ENCODE peak calls at places on chromosomes 3 and 15, in nine cellular contexts. M is anterior cingulate cortex; Q is activated effector memory CD4-positive, alpha-beta T cell treated with anti-CD3 and anti-CD28 coated beads, Interleukin-2, amount 50 U/mL, for 16 hours; X is tibial artery; I is amniotic epithelial cell; V is fibroblast of gingiva; Y is pancreas; D is GM23248; H is activated naive CD4-positive, alpha-beta T cell treated with anti-CD3 and anti-CD28 coated beads for 36 hours. B is an unnamed sample.
A peak's percentile ranks its signal among the peaks of the same experiment; 100 is the strongest.

GRCh38 chr15:89998141-89998661 is 2.9 kb upstream of the ZNF710 start:
- DNase-seq in M (no peak), Q (no peak), X (no peak), I (peak; percentile 76), V (peak; percentile 12), Y (peak; percentile 87), D (peak; percentile 81), H (no peak), B (no peak)

GRCh38 chr3:162376761-162377160 is 880.2 kb downstream of the OTOL1 start:
- DNase-seq in M (no peak), Q (no peak), X (no peak), I (no peak), V (no peak), Y (no peak), D (peak; percentile 44), H (no peak), B (no peak)

GRCh38 chr15:41125950-41126642 is 10.0 kb upstream of the INO80 start:
- DNase-seq in M (no peak), Q (no peak), X (no peak), I (no peak), V (no peak), Y (no peak), D (no peak), H (no peak), B (no peak)

GRCh38 chr15:31023841-31024240 is 32.4 kb upstream of the MTMR10 start:
- DNase-seq in M (no peak), Q (no peak), X (no peak), I (no peak), V (no peak), Y (no peak), D (no peak), H (no peak), B (no peak)

GRCh38 chr15:99307735-99308134 is 56.5 kb downstream of the LRRC28 start:
- DNase-seq in M (no peak), Q (no peak), X (no peak), I (no peak), V (no peak), Y (no peak), D (no peak), H (no peak), B (no peak)

GRCh38 chr3:57577786-57578185 is 19.4 kb downstream of the ARF4 start:
- DNase-seq in M (no peak), Q (no peak), X (no peak), I (no peak), V (no peak), Y (no peak), D (no peak), H (no peak), B (no peak)

GRCh38 chr3:23113455-23114171 is 89.5 kb upstream of the UBE2E2 start:
- DNase-seq in M (no peak), Q (no peak), X (peak; percentile 24), I (peak; percentile 31), V (peak; percentile 17), Y (no peak), D (peak; percentile 71), H (no peak), B (no peak)

GRCh38 chr3:127887321-127887720 is 27.7 kb upstream of the KBTBD12 start:
- DNase-seq in M (no peak), Q (no peak), X (no peak), I (peak; percentile 26), V (no peak), Y (no peak), D (peak; percentile 43), H (no peak), B (no peak)

GRCh38 chr3:21055015-21055414 is 696.0 kb downstream of the ZNF385D start:
- DNase-seq in M (no peak), Q (no peak), X (no peak), I (no peak), V (no peak), Y (no peak), D (no peak), H (no peak), B (peak; percentile 49)

GRCh38 chr3:42819351-42819965 is 10.2 kb downstream of the ACKR2 start:
- DNase-seq in M (no peak), Q (no peak), X (no peak), I (no peak), V (no peak), Y (peak; percentile 39), D (no peak), H (no peak), B (no peak)

GRCh38 chr3:71903141-71903540 is 118.2 kb upstream of the PROK2 start:
- DNase-seq in M (no peak), Q (no peak), X (peak; percentile 24), I (no peak), V (no peak), Y (no peak), D (peak; percentile 12), H (no peak), B (no peak)

B was measured in heart right ventricle.